ENCODE peak calls at places on chromosomes 6 and 20, in ten cellular contexts. One of them, this sample, is unnamed.

GRCh38 chr6:25485820-25486559 is 166.0 kb upstream of the SCGN start:
- DNase-seq in HEK293T: peak; percentile 21
- DNase-seq in NCI-H1092 treated with DMSO at 0.1 percent for 48 hours: peak; percentile 84
- DNase-seq in H9: no peak
- DNase-seq in iris pigment epithelial cell: no peak
- DNase-seq in skeletal muscle cell: no peak
- DNase-seq in GM13976: no peak
- DNase-seq in effector memory CD8-positive, alpha-beta T cell: no peak
- DNase-seq in ovary: peak; percentile 39
- DNase-seq in HT1080: no peak
- DNase-seq in this sample: no peak

GRCh38 chr6:137234505-137234863 is 15.3 kb upstream of the IFNGR1 start:
- DNase-seq in HEK293T: no peak
- DNase-seq in NCI-H1092 treated with DMSO at 0.1 percent for 48 hours: no peak
- DNase-seq in H9: no peak
- DNase-seq in iris pigment epithelial cell: no peak
- DNase-seq in skeletal muscle cell: no peak
- DNase-seq in GM13976: no peak
- DNase-seq in effector memory CD8-positive, alpha-beta T cell: peak; percentile 24
- DNase-seq in ovary: no peak
- DNase-seq in HT1080: peak; percentile 53
- DNase-seq in this sample: peak; percentile 66

GRCh38 chr6:169224185-169224695 is 29.4 kb downstream of the THBS2 start:
- DNase-seq in HEK293T: no peak
- DNase-seq in NCI-H1092 treated with DMSO at 0.1 percent for 48 hours: no peak
- DNase-seq in H9: no peak
- DNase-seq in iris pigment epithelial cell: peak; percentile 88
- DNase-seq in skeletal muscle cell: peak; percentile 31
- DNase-seq in GM13976: no peak
- DNase-seq in effector memory CD8-positive, alpha-beta T cell: no peak
- DNase-seq in ovary: peak; percentile 90
- DNase-seq in HT1080: peak; percentile 36
- DNase-seq in this sample: peak; percentile 89

GRCh38 chr20:57086066-57086465 is 180.4 kb downstream of the BMP7 start:
- DNase-seq in HEK293T: no peak
- DNase-seq in NCI-H1092 treated with DMSO at 0.1 percent for 48 hours: no peak
- DNase-seq in H9: no peak
- DNase-seq in iris pigment epithelial cell: no peak
- DNase-seq in skeletal muscle cell: no peak
- DNase-seq in GM13976: no peak
- DNase-seq in effector memory CD8-positive, alpha-beta T cell: no peak
- DNase-seq in ovary: no peak
- DNase-seq in HT1080: no peak
- DNase-seq in this sample: no peak

GRCh38 chr6:84141506-84141905 is 85.9 kb downstream of the CEP162 start:
- DNase-seq in HEK293T: no peak
- DNase-seq in NCI-H1092 treated with DMSO at 0.1 percent for 48 hours: no peak
- DNase-seq in H9: no peak
- DNase-seq in iris pigment epithelial cell: no peak
- DNase-seq in skeletal muscle cell: no peak
- DNase-seq in GM13976: no peak
- DNase-seq in effector memory CD8-positive, alpha-beta T cell: no peak
- DNase-seq in ovary: no peak
- DNase-seq in HT1080: no peak
- DNase-seq in this sample: no peak

GRCh38 chr6:33746036-33746600 is 587 bp downstream of the IP6K3 start:
- DNase-seq in HEK293T: no peak
- DNase-seq in NCI-H1092 treated with DMSO at 0.1 percent for 48 hours: no peak
- DNase-seq in H9: peak; percentile 46
- DNase-seq in iris pigment epithelial cell: peak; percentile 63
- DNase-seq in skeletal muscle cell: peak; percentile 79
- DNase-seq in GM13976: no peak
- DNase-seq in effector memory CD8-positive, alpha-beta T cell: no peak
- DNase-seq in ovary: peak; percentile 35
- DNase-seq in HT1080: peak; percentile 24
- DNase-seq in this sample: peak; percentile 20

GRCh38 chr6:98832282-98833100 is 1.9 kb upstream of the POU3F2 start:
- DNase-seq in HEK293T: no peak
- DNase-seq in NCI-H1092 treated with DMSO at 0.1 percent for 48 hours: peak; percentile 47
- DNase-seq in H9: no peak
- DNase-seq in iris pigment epithelial cell: peak; percentile 65
- DNase-seq in skeletal muscle cell: peak; percentile 26
- DNase-seq in GM13976: peak; percentile 38
- DNase-seq in effector memory CD8-positive, alpha-beta T cell: no peak
- DNase-seq in ovary: no peak
- DNase-seq in HT1080: peak; percentile 67
- DNase-seq in this sample: peak; percentile 76

GRCh38 chr6:16505711-16506362 is 255.4 kb downstream of the ATXN1 start:
- DNase-seq in HEK293T: no peak
- DNase-seq in NCI-H1092 treated with DMSO at 0.1 percent for 48 hours: no peak
- DNase-seq in H9: no peak
- DNase-seq in iris pigment epithelial cell: peak; percentile 55
- DNase-seq in skeletal muscle cell: peak; percentile 78
- DNase-seq in GM13976: no peak
- DNase-seq in effector memory CD8-positive, alpha-beta T cell: no peak
- DNase-seq in ovary: peak; percentile 52
- DNase-seq in HT1080: peak; percentile 20
- DNase-seq in this sample: no peak

GRCh38 chr6:13445005-13445743 is 42.2 kb downstream of the GFOD1 start:
- DNase-seq in HEK293T: peak; percentile 46
- DNase-seq in NCI-H1092 treated with DMSO at 0.1 percent for 48 hours: peak; percentile 48
- DNase-seq in H9: no peak
- DNase-seq in iris pigment epithelial cell: peak; percentile 56
- DNase-seq in skeletal muscle cell: no peak
- DNase-seq in GM13976: no peak
- DNase-seq in effector memory CD8-positive, alpha-beta T cell: no peak
- DNase-seq in ovary: peak; percentile 60
- DNase-seq in HT1080: no peak
- DNase-seq in this sample: peak; percentile 83

GRCh38 chr20:62874745-62875344 is 13.2 kb upstream of the TCFL5 start:
- DNase-seq in HEK293T: no peak
- DNase-seq in NCI-H1092 treated with DMSO at 0.1 percent for 48 hours: no peak
- DNase-seq in H9: no peak
- DNase-seq in iris pigment epithelial cell: no peak
- DNase-seq in skeletal muscle cell: no peak
- DNase-seq in GM13976: no peak
- DNase-seq in effector memory CD8-positive, alpha-beta T cell: no peak
- DNase-seq in ovary: no peak
- DNase-seq in HT1080: peak; percentile 36
- DNase-seq in this sample: no peak

GRCh38 chr20:3927486-3928291 is 38.5 kb downstream of the PANK2 start:
- DNase-seq in HEK293T: no peak
- DNase-seq in NCI-H1092 treated with DMSO at 0.1 percent for 48 hours: no peak
- DNase-seq in H9: peak; percentile 55
- DNase-seq in iris pigment epithelial cell: peak; percentile 58
- DNase-seq in skeletal muscle cell: peak; percentile 44
- DNase-seq in GM13976: no peak
- DNase-seq in effector memory CD8-positive, alpha-beta T cell: no peak
- DNase-seq in ovary: peak; percentile 58
- DNase-seq in HT1080: no peak
- DNase-seq in this sample: no peak

GRCh38 chr6:147615659-147616456 is 107.4 kb downstream of the SAMD5 start:
- DNase-seq in HEK293T: no peak
- DNase-seq in NCI-H1092 treated with DMSO at 0.1 percent for 48 hours: no peak
- DNase-seq in H9: no peak
- DNase-seq in iris pigment epithelial cell: peak; percentile 60
- DNase-seq in skeletal muscle cell: no peak
- DNase-seq in GM13976: no peak
- DNase-seq in effector memory CD8-positive, alpha-beta T cell: no peak
- DNase-seq in ovary: no peak
- DNase-seq in HT1080: no peak
- DNase-seq in this sample: no peak

GRCh38 chr6:157548635-157549467 is 167.9 kb downstream of the ZDHHC14 start:
- DNase-seq in HEK293T: no peak
- DNase-seq in NCI-H1092 treated with DMSO at 0.1 percent for 48 hours: no peak
- DNase-seq in H9: no peak
- DNase-seq in iris pigment epithelial cell: no peak
- DNase-seq in skeletal muscle cell: no peak
- DNase-seq in GM13976: no peak
- DNase-seq in effector memory CD8-positive, alpha-beta T cell: no peak
- DNase-seq in ovary: no peak
- DNase-seq in HT1080: no peak
- DNase-seq in this sample: no peak

GRCh38 chr6:14720411-14721102 is 525.3 kb upstream of the JARID2 start:
- DNase-seq in HEK293T: no peak
- DNase-seq in NCI-H1092 treated with DMSO at 0.1 percent for 48 hours: no peak
- DNase-seq in H9: no peak
- DNase-seq in iris pigment epithelial cell: no peak
- DNase-seq in skeletal muscle cell: no peak
- DNase-seq in GM13976: no peak
- DNase-seq in effector memory CD8-positive, alpha-beta T cell: no peak
- DNase-seq in ovary: no peak
- DNase-seq in HT1080: no peak
- DNase-seq in this sample: no peak

GRCh38 chr20:40283689-40284088 is 405.3 kb downstream of the MAFB start:
- DNase-seq in HEK293T: no peak
- DNase-seq in NCI-H1092 treated with DMSO at 0.1 percent for 48 hours: no peak
- DNase-seq in H9: no peak
- DNase-seq in iris pigment epithelial cell: no peak
- DNase-seq in skeletal muscle cell: no peak
- DNase-seq in GM13976: no peak
- DNase-seq in effector memory CD8-positive, alpha-beta T cell: no peak
- DNase-seq in ovary: no peak
- DNase-seq in HT1080: no peak
- DNase-seq in this sample: peak; percentile 62

GRCh38 chr20:58566981-58567380 is 51.8 kb upstream of the APCDD1L start:
- DNase-seq in HEK293T: no peak
- DNase-seq in NCI-H1092 treated with DMSO at 0.1 percent for 48 hours: no peak
- DNase-seq in H9: no peak
- DNase-seq in iris pigment epithelial cell: no peak
- DNase-seq in skeletal muscle cell: no peak
- DNase-seq in GM13976: no peak
- DNase-seq in effector memory CD8-positive, alpha-beta T cell: no peak
- DNase-seq in ovary: no peak
- DNase-seq in HT1080: no peak
- DNase-seq in this sample: no peak

GRCh38 chr6:168029459-168030217 is 32.2 kb downstream of the KIF25 start:
- DNase-seq in HEK293T: no peak
- DNase-seq in NCI-H1092 treated with DMSO at 0.1 percent for 48 hours: no peak
- DNase-seq in H9: no peak
- DNase-seq in iris pigment epithelial cell: no peak
- DNase-seq in skeletal muscle cell: no peak
- DNase-seq in GM13976: no peak
- DNase-seq in effector memory CD8-positive, alpha-beta T cell: no peak
- DNase-seq in ovary: no peak
- DNase-seq in HT1080: no peak
- DNase-seq in this sample: peak; percentile 44

GRCh38 chr6:107819976-107820551 is 4.0 kb downstream of the SCML4 start:
- DNase-seq in HEK293T: peak; percentile 33
- DNase-seq in NCI-H1092 treated with DMSO at 0.1 percent for 48 hours: no peak
- DNase-seq in H9: peak; percentile 49
- DNase-seq in iris pigment epithelial cell: no peak
- DNase-seq in skeletal muscle cell: no peak
- DNase-seq in GM13976: no peak
- DNase-seq in effector memory CD8-positive, alpha-beta T cell: peak; percentile 25
- DNase-seq in ovary: no peak
- DNase-seq in HT1080: no peak
- DNase-seq in this sample: peak; percentile 70

GRCh38 chr6:31651602-31652191 is 764 bp downstream of the BAG6 start:
- DNase-seq in HEK293T: no peak
- DNase-seq in NCI-H1092 treated with DMSO at 0.1 percent for 48 hours: peak; percentile 46
- DNase-seq in H9: peak; percentile 89
- DNase-seq in iris pigment epithelial cell: peak; percentile 79
- DNase-seq in skeletal muscle cell: peak; percentile 37
- DNase-seq in GM13976: peak; percentile 73
- DNase-seq in effector memory CD8-positive, alpha-beta T cell: no peak
- DNase-seq in ovary: no peak
- DNase-seq in HT1080: no peak
- DNase-seq in this sample: peak; percentile 76